ENCODE peak calls at places on chromosomes 6 and 20, in nine cellular contexts. One of them, this sample, is unnamed.

GRCh38 chr20:13771853-13772453 is 12.8 kb downstream of the ESF1 start:
- DNase-seq in AG09319: no peak
- DNase-seq in A549: peak
- DNase-seq in choroid plexus epithelial cell: peak
- DNase-seq in GM13977: no peak
- DNase-seq in psoas muscle: no peak
- DNase-seq in H1: no peak
- DNase-seq in CD8-positive, alpha-beta T cell: no peak
- DNase-seq in cardiac fibroblast: peak
- DNase-seq in this sample: peak

GRCh38 chr20:35122787-35123405 is 24.2 kb downstream of the EDEM2 start:
- DNase-seq in AG09319: no peak
- DNase-seq in A549: no peak
- DNase-seq in cardiac fibroblast: peak
- DNase-seq in H1: no peak
- DNase-seq in CD8-positive, alpha-beta T cell: no peak
- DNase-seq in choroid plexus epithelial cell: no peak
- DNase-seq in GM13977: no peak
- DNase-seq in psoas muscle: no peak
- DNase-seq in this sample: no peak

GRCh38 chr6:149938571-149939462 is 3.0 kb upstream of the ULBP2 start:
- DNase-seq in cardiac fibroblast: no peak
- DNase-seq in GM13977: peak
- DNase-seq in A549: no peak
- DNase-seq in CD8-positive, alpha-beta T cell: no peak
- DNase-seq in psoas muscle: no peak
- DNase-seq in H1: no peak
- DNase-seq in AG09319: no peak
- DNase-seq in choroid plexus epithelial cell: peak
- DNase-seq in this sample: peak

GRCh38 chr6:32666420-32667300 is at the start of gene HLA-DQB1:
- DNase-seq in H1: no peak
- DNase-seq in CD8-positive, alpha-beta T cell: peak
- DNase-seq in AG09319: no peak
- DNase-seq in GM13977: peak
- DNase-seq in psoas muscle: no peak
- DNase-seq in choroid plexus epithelial cell: peak
- DNase-seq in A549: peak
- DNase-seq in cardiac fibroblast: peak
- DNase-seq in this sample: peak

GRCh38 chr6:154428892-154429291 is 72.3 kb upstream of the IPCEF1 start:
- DNase-seq in A549: no peak
- DNase-seq in choroid plexus epithelial cell: no peak
- DNase-seq in cardiac fibroblast: peak
- DNase-seq in CD8-positive, alpha-beta T cell: no peak
- DNase-seq in GM13977: no peak
- DNase-seq in psoas muscle: no peak
- DNase-seq in H1: no peak
- DNase-seq in AG09319: no peak
- DNase-seq in this sample: no peak

GRCh38 chr6:133923938-133924593 is 29.0 kb upstream of the TBPL1 start:
- DNase-seq in AG09319: peak
- DNase-seq in CD8-positive, alpha-beta T cell: peak
- DNase-seq in A549: peak
- DNase-seq in psoas muscle: no peak
- DNase-seq in H1: no peak
- DNase-seq in cardiac fibroblast: peak
- DNase-seq in GM13977: peak
- DNase-seq in choroid plexus epithelial cell: peak
- DNase-seq in this sample: peak

GRCh38 chr6:53476979-53477378 is 67.9 kb downstream of the GCLC start:
- DNase-seq in H1: no peak
- DNase-seq in GM13977: no peak
- DNase-seq in CD8-positive, alpha-beta T cell: no peak
- DNase-seq in choroid plexus epithelial cell: peak
- DNase-seq in cardiac fibroblast: no peak
- DNase-seq in AG09319: no peak
- DNase-seq in psoas muscle: no peak
- DNase-seq in A549: no peak
- DNase-seq in this sample: no peak

GRCh38 chr6:33590531-33591198 is 10.6 kb upstream of the BAK1 start:
- DNase-seq in GM13977: peak
- DNase-seq in psoas muscle: no peak
- DNase-seq in H1: no peak
- DNase-seq in choroid plexus epithelial cell: no peak
- DNase-seq in A549: no peak
- DNase-seq in cardiac fibroblast: peak
- DNase-seq in AG09319: no peak
- DNase-seq in CD8-positive, alpha-beta T cell: no peak
- DNase-seq in this sample: no peak

GRCh38 chr20:4896971-4897497 is 104.3 kb downstream of the SLC23A2 start:
- DNase-seq in choroid plexus epithelial cell: no peak
- DNase-seq in AG09319: no peak
- DNase-seq in psoas muscle: no peak
- DNase-seq in cardiac fibroblast: no peak
- DNase-seq in H1: no peak
- DNase-seq in GM13977: no peak
- DNase-seq in CD8-positive, alpha-beta T cell: no peak
- DNase-seq in A549: no peak
- DNase-seq in this sample: no peak

GRCh38 chr6:110102411-110102810 is 77.1 kb downstream of the WASF1 start:
- DNase-seq in CD8-positive, alpha-beta T cell: no peak
- DNase-seq in AG09319: no peak
- DNase-seq in H1: no peak
- DNase-seq in cardiac fibroblast: no peak
- DNase-seq in GM13977: peak
- DNase-seq in A549: no peak
- DNase-seq in choroid plexus epithelial cell: no peak
- DNase-seq in psoas muscle: no peak
- DNase-seq in this sample: peak

GRCh38 chr6:133837801-133838349 is 51.0 kb upstream of the TCF21 start:
- DNase-seq in AG09319: no peak
- DNase-seq in A549: peak
- DNase-seq in GM13977: peak
- DNase-seq in cardiac fibroblast: peak
- DNase-seq in choroid plexus epithelial cell: peak
- DNase-seq in psoas muscle: peak
- DNase-seq in H1: peak
- DNase-seq in CD8-positive, alpha-beta T cell: peak
- DNase-seq in this sample: peak

GRCh38 chr6:14705841-14706377 is 540.0 kb upstream of the JARID2 start:
- DNase-seq in choroid plexus epithelial cell: no peak
- DNase-seq in CD8-positive, alpha-beta T cell: no peak
- DNase-seq in AG09319: no peak
- DNase-seq in psoas muscle: no peak
- DNase-seq in H1: no peak
- DNase-seq in GM13977: no peak
- DNase-seq in A549: no peak
- DNase-seq in cardiac fibroblast: no peak
- DNase-seq in this sample: no peak

GRCh38 chr6:50272611-50273010 is 222.9 kb upstream of the DEFB112 start:
- DNase-seq in CD8-positive, alpha-beta T cell: no peak
- DNase-seq in H1: no peak
- DNase-seq in psoas muscle: no peak
- DNase-seq in A549: no peak
- DNase-seq in choroid plexus epithelial cell: no peak
- DNase-seq in AG09319: no peak
- DNase-seq in GM13977: no peak
- DNase-seq in cardiac fibroblast: no peak
- DNase-seq in this sample: no peak

GRCh38 chr6:144876689-144877088 is 591.6 kb downstream of the UTRN start:
- DNase-seq in A549: no peak
- DNase-seq in CD8-positive, alpha-beta T cell: no peak
- DNase-seq in H1: no peak
- DNase-seq in psoas muscle: no peak
- DNase-seq in GM13977: no peak
- DNase-seq in cardiac fibroblast: no peak
- DNase-seq in AG09319: no peak
- DNase-seq in choroid plexus epithelial cell: no peak
- DNase-seq in this sample: no peak

GRCh38 chr6:28807682-28808280 is 116.0 kb downstream of the TRIM27 start:
- DNase-seq in choroid plexus epithelial cell: peak
- DNase-seq in cardiac fibroblast: peak
- DNase-seq in H1: no peak
- DNase-seq in AG09319: no peak
- DNase-seq in A549: peak
- DNase-seq in GM13977: no peak
- DNase-seq in CD8-positive, alpha-beta T cell: no peak
- DNase-seq in psoas muscle: no peak
- DNase-seq in this sample: no peak

GRCh38 chr6:55983861-55984260 is 108.5 kb upstream of the BMP5 start:
- DNase-seq in GM13977: no peak
- DNase-seq in A549: no peak
- DNase-seq in choroid plexus epithelial cell: no peak
- DNase-seq in cardiac fibroblast: no peak
- DNase-seq in H1: no peak
- DNase-seq in psoas muscle: no peak
- DNase-seq in AG09319: no peak
- DNase-seq in CD8-positive, alpha-beta T cell: no peak
- DNase-seq in this sample: no peak

GRCh38 chr6:41040101-41040910 is 1.3 kb upstream of the UNC5CL start:
- DNase-seq in GM13977: no peak
- DNase-seq in A549: peak
- DNase-seq in AG09319: no peak
- DNase-seq in H1: no peak
- DNase-seq in choroid plexus epithelial cell: peak
- DNase-seq in psoas muscle: no peak
- DNase-seq in CD8-positive, alpha-beta T cell: no peak
- DNase-seq in cardiac fibroblast: peak
- DNase-seq in this sample: no peak

GRCh38 chr20:953742-954141 is 37.6 kb upstream of the ANGPT4 start:
- DNase-seq in A549: no peak
- DNase-seq in CD8-positive, alpha-beta T cell: no peak
- DNase-seq in psoas muscle: no peak
- DNase-seq in GM13977: no peak
- DNase-seq in choroid plexus epithelial cell: peak
- DNase-seq in cardiac fibroblast: peak
- DNase-seq in H1: no peak
- DNase-seq in AG09319: no peak
- DNase-seq in this sample: no peak

GRCh38 chr6:22826961-22827360 is 257.6 kb downstream of the HDGFL1 start:
- DNase-seq in choroid plexus epithelial cell: peak
- DNase-seq in AG09319: no peak
- DNase-seq in A549: peak
- DNase-seq in GM13977: no peak
- DNase-seq in CD8-positive, alpha-beta T cell: no peak
- DNase-seq in cardiac fibroblast: peak
- DNase-seq in psoas muscle: no peak
- DNase-seq in H1: no peak
- DNase-seq in this sample: no peak

GRCh38 chr6:135323202-135323668 is 142.1 kb downstream of the MYB start:
- DNase-seq in AG09319: no peak
- DNase-seq in H1: no peak
- DNase-seq in choroid plexus epithelial cell: peak
- DNase-seq in A549: no peak
- DNase-seq in GM13977: peak
- DNase-seq in psoas muscle: no peak
- DNase-seq in cardiac fibroblast: no peak
- DNase-seq in CD8-positive, alpha-beta T cell: no peak
- DNase-seq in this sample: peak

DNA sequence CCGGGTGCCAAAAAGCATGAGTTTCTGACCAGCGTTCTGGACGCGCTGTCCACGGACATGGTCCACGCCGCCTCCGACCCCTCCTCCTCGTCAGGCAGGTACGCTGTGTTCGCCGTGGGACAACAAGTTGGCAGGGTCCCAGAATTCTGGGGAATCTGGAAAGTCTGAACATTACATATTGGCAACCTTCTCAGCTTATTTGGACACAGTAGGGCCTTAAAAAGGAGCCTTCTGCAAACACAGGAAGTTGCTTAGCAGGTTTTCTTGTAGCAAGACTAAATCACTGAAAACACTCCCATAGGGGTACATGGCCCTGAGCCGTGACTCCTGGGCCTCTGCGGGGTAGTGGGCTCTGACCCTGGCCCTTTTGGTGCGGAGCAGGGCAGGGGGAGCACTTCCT is 209.7 kb downstream of the SMOC2 start:
- DNase-seq in cardiac fibroblast: no peak
- DNase-seq in CD8-positive, alpha-beta T cell: no peak
- DNase-seq in H1: no peak
- DNase-seq in A549: no peak
- DNase-seq in AG09319: no peak
- DNase-seq in GM13977: no peak
- DNase-seq in psoas muscle: no peak
- DNase-seq in choroid plexus epithelial cell: no peak
- DNase-seq in this sample: no peak
- TF ChIP-seq CTCF in cardiac fibroblast: no peak
- TF ChIP-seq CTCF in CD8-positive, alpha-beta T cell: no peak
- TF ChIP-seq CTCF in H1: no peak
- TF ChIP-seq CTCF in A549: no peak
- TF ChIP-seq CTCF in AG09319: no peak
- TF ChIP-seq CTCF in GM13977: no peak
- TF ChIP-seq CTCF in psoas muscle: no peak
- TF ChIP-seq CTCF in choroid plexus epithelial cell: no peak
- TF ChIP-seq CTCF in this sample: no peak

GRCh38 chr20:58213112-58213511 is 15.3 kb downstream of the ANKRD60 start:
- DNase-seq in A549: peak
- DNase-seq in psoas muscle: no peak
- DNase-seq in choroid plexus epithelial cell: peak
- DNase-seq in AG09319: no peak
- DNase-seq in CD8-positive, alpha-beta T cell: no peak
- DNase-seq in GM13977: no peak
- DNase-seq in cardiac fibroblast: no peak
- DNase-seq in H1: no peak
- DNase-seq in this sample: no peak
- TF ChIP-seq CTCF in A549: peak
- TF ChIP-seq CTCF in psoas muscle: no peak
- TF ChIP-seq CTCF in choroid plexus epithelial cell: peak
- TF ChIP-seq CTCF in AG09319: no peak
- TF ChIP-seq CTCF in CD8-positive, alpha-beta T cell: no peak
- TF ChIP-seq CTCF in GM13977: no peak
- TF ChIP-seq CTCF in cardiac fibroblast: no peak
- TF ChIP-seq CTCF in H1: no peak
- TF ChIP-seq CTCF in this sample: no peak

DNA sequence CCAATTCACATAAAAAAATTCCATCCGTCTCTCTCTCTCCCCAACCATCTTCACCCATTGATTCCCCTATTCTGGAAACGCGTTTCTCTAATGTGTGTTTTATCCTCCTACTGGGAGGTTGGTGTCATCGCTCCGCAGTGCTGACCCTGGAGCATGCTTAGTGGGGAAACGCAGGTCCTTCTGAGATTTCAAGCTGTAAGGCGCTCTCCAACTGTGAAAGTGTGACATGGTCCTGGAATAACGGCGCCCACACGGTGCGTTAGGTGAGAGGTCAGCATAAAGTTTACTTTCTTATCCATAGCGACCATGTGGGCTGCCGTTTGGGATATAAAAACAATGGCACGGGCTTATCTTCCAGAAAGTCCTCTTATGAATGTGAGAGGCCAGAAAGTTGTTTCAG is 123.9 kb downstream of the WDR27 start:
- DNase-seq in choroid plexus epithelial cell: peak
- DNase-seq in cardiac fibroblast: peak
- DNase-seq in GM13977: no peak
- DNase-seq in A549: no peak
- DNase-seq in AG09319: no peak
- DNase-seq in H1: no peak
- DNase-seq in CD8-positive, alpha-beta T cell: no peak
- DNase-seq in psoas muscle: no peak
- DNase-seq in this sample: no peak
- TF ChIP-seq CTCF in choroid plexus epithelial cell: peak
- TF ChIP-seq CTCF in cardiac fibroblast: peak
- TF ChIP-seq CTCF in GM13977: no peak
- TF ChIP-seq CTCF in A549: no peak
- TF ChIP-seq CTCF in AG09319: no peak
- TF ChIP-seq CTCF in H1: no peak
- TF ChIP-seq CTCF in CD8-positive, alpha-beta T cell: no peak
- TF ChIP-seq CTCF in psoas muscle: no peak
- TF ChIP-seq CTCF in this sample: no peak

GRCh38 chr20:56843817-56844216 is 214.7 kb downstream of the TFAP2C start:
- DNase-seq in A549: peak
- DNase-seq in AG09319: no peak
- DNase-seq in cardiac fibroblast: no peak
- DNase-seq in H1: no peak
- DNase-seq in CD8-positive, alpha-beta T cell: no peak
- DNase-seq in psoas muscle: no peak
- DNase-seq in GM13977: no peak
- DNase-seq in choroid plexus epithelial cell: peak
- DNase-seq in this sample: no peak
- TF ChIP-seq CTCF in A549: no peak
- TF ChIP-seq CTCF in AG09319: no peak
- TF ChIP-seq CTCF in cardiac fibroblast: no peak
- TF ChIP-seq CTCF in H1: peak
- TF ChIP-seq CTCF in CD8-positive, alpha-beta T cell: no peak
- TF ChIP-seq CTCF in psoas muscle: no peak
- TF ChIP-seq CTCF in GM13977: no peak
- TF ChIP-seq CTCF in choroid plexus epithelial cell: peak
- TF ChIP-seq CTCF in this sample: no peak